ENCODE peak calls at places on chromosome 18, in four cellular contexts. F is stimulated activated CD4-positive, alpha-beta T cell treated with anti-CD3 and anti-CD28 coated beads, Interleukin-15, amount 100 ng/mL, for 24 hours; V is esophagus squamous epithelium; N is non-pigmented ciliary epithelial cell. D is an unnamed sample.

GRCh38 chr18:13544953-13545352 is 181.4 kb downstream of the FAM210A start:
- DNase-seq in F (no peak), N (no peak), V (no peak), D (no peak)

GRCh38 chr18:8813621-8814020 is 108.3 kb downstream of the MTCL1 start:
- DNase-seq in V (no peak), N (no peak), F (no peak), D (no peak)

GRCh38 chr18:46705521-46705920 is 48.5 kb upstream of the LOXHD1 start:
- DNase-seq in V (no peak), N (no peak), F (no peak), D (no peak)

GRCh38 chr18:21167641-21168372 is 56.2 kb upstream of the ROCK1 start:
- DNase-seq in N (no peak), V (no peak), F (no peak), D (no peak)

GRCh38 chr18:57797209-57797651 is 5.9 kb downstream of the ATP8B1 start:
- DNase-seq in V (no peak), F (no peak), N (no peak), D (no peak)

GRCh38 chr18:58559427-58560186 is 69.3 kb downstream of the ALPK2 start:
- DNase-seq in V (no peak), F (no peak), N (no peak), D (no peak)

GRCh38 chr18:11368020-11368419 is 218.7 kb upstream of the PIEZO2 start:
- DNase-seq in N (no peak), F (no peak), V (no peak), D (no peak)

GRCh38 chr18:79748321-79749157 is 49.2 kb upstream of the KCNG2 start:
- DNase-seq in N (no peak), V (no peak), F (no peak), D (no peak)